ENCODE peak calls at places on chromosomes 11 and 22, in six cellular contexts. O is psoas muscle, I is Calu3, T is ELR, F is progenitor cell of endocrine pancreas, B is fibroblast of mammary gland. K is an unnamed sample.

GRCh38 chr11:68330700-68331337 is 18.4 kb downstream of the LRP5 start:
- DNase-seq in B (no peak), O (no peak), F (no peak), I (no peak), T (no peak), K (no peak)

GRCh38 chr22:48270731-48271130 is 1508.3 kb downstream of the TBC1D22A start:
- DNase-seq in O (no peak), F (no peak), I (no peak), T (no peak), B (no peak), K (no peak)

GRCh38 chr11:125494033-125494364 is 2.1 kb downstream of the FEZ1 start:
- DNase-seq in B (no peak), O (no peak), T (no peak), I (no peak), F (no peak), K (no peak)

GRCh38 chr11:73633999-73634398 is 12.4 kb upstream of the PLEKHB1 start:
- DNase-seq in O (no peak), F (no peak), I (no peak), B (no peak), T (no peak), K (no peak)

GRCh38 chr11:8721740-8722139 is 39.1 kb downstream of the RPL27A start:
- DNase-seq in O (no peak), B (no peak), I (no peak), T (no peak), F (no peak), K (peak; percentile 15)

GRCh38 chr22:36577019-36577418 is 48.1 kb upstream of the EIF3D start:
- DNase-seq in F (no peak), O (no peak), I (no peak), T (peak; percentile 96), B (peak; percentile 82), K (no peak)

GRCh38 chr22:49967333-49968241 is 7.0 kb downstream of the PIM3 start:
- DNase-seq in F (peak; percentile 9), O (peak; percentile 83), B (no peak), I (no peak), T (no peak), K (peak; percentile 16)

GRCh38 chr22:50526849-50527801 is 1.7 kb upstream of the SCO2 start:
- DNase-seq in B (peak; percentile 50), F (no peak), O (peak; percentile 58), I (peak; percentile 71), T (no peak), K (no peak)

GRCh38 chr11:102685311-102685710 is 20.3 kb downstream of the MMP27 start:
- DNase-seq in F (no peak), I (no peak), O (no peak), B (no peak), T (no peak), K (peak; percentile 12)

GRCh38 chr22:34975721-34976120 is 90.2 kb upstream of the ISX start:
- DNase-seq in I (no peak), F (no peak), B (no peak), T (no peak), O (no peak), K (no peak)

GRCh38 chr22:45600791-45601730 is 70.6 kb upstream of the ATXN10 start:
- DNase-seq in T (peak; percentile 46), O (no peak), F (no peak), I (no peak), B (peak; percentile 68), K (no peak)

GRCh38 chr11:20110908-20111669 is 49.2 kb downstream of the DBX1 start:
- DNase-seq in B (peak; percentile 97), O (no peak), I (peak; percentile 78), F (peak; percentile 52), T (peak; percentile 74), K (peak; percentile 35)

GRCh38 chr11:71169328-71169727 is 83.0 kb downstream of the SHANK2 start:
- DNase-seq in O (no peak), F (no peak), I (peak; percentile 39), T (no peak), B (no peak), K (no peak)

GRCh38 chr11:32385998-32386397 is 49.3 kb downstream of the WT1 start:
- DNase-seq in F (no peak), O (no peak), B (peak; percentile 49), I (peak; percentile 41), T (peak; percentile 73), K (no peak)

GRCh38 chr22:25853078-25853477 is 111.1 kb downstream of the MYO18B start:
- DNase-seq in O (no peak), I (no peak), B (peak; percentile 5), T (no peak), F (no peak), K (no peak)

GRCh38 chr11:43489869-43490465 is 131.2 kb downstream of the TTC17 start:
- DNase-seq in O (no peak), T (no peak), F (no peak), I (no peak), B (peak; percentile 12), K (no peak)

K was measured in prostate gland.